ENCODE peak calls at places on chromosome X, in six cellular contexts. R is T-helper 1 cell, J is GM12865, M is NCI-H2171 treated with DMSO at 0.1 percent for 48 hours, H is NCI-H748 treated with DMSO at 0.1 percent for 48 hours, C is heart right ventricle. Z is an unnamed sample.

GRCh38 chrX:51894697-51895336 is 1.4 kb downstream of the MAGED1 start:
- DNase-seq in R (no peak), J (peak; percentile 19), M (no peak), H (no peak), C (peak; percentile 10), Z (no peak)

GRCh38 chrX:101659601-101660063 is at the start of gene ARMCX2:
- DNase-seq in R (no peak), J (peak; percentile 63), M (peak; percentile 51), H (peak; percentile 19), C (peak; percentile 33), Z (peak; percentile 41)

GRCh38 chrX:24093746-24094145 is 39.0 kb downstream of the EIF2S3 start:
- DNase-seq in R (no peak), J (no peak), M (no peak), H (no peak), C (no peak), Z (no peak)

GRCh38 chrX:104315555-104315954 is 60.8 kb upstream of the ESX1 start:
- DNase-seq in R (no peak), J (no peak), M (no peak), H (no peak), C (no peak), Z (peak; percentile 29)

GRCh38 chrX:81121513-81122363 is 80.0 kb downstream of the HMGN5 start:
- DNase-seq in R (peak; percentile 71), J (peak; percentile 95), M (peak; percentile 23), H (peak; percentile 49), C (peak; percentile 89), Z (peak; percentile 88)

GRCh38 chrX:22110729-22111494 is 78.8 kb downstream of the PHEX start:
- DNase-seq in R (no peak), J (no peak), M (no peak), H (no peak), C (no peak), Z (peak; percentile 29)

GRCh38 chrX:118240359-118240758 is 105.5 kb upstream of the WDR44 start:
- DNase-seq in R (no peak), J (no peak), M (peak; percentile 27), H (no peak), C (no peak), Z (no peak)

GRCh38 chrX:3299626-3300025 is 46.8 kb downstream of the MXRA5 start:
- DNase-seq in R (no peak), J (no peak), M (no peak), H (no peak), C (no peak), Z (no peak)

GRCh38 chrX:24259544-24260240 is 54.2 kb downstream of the SUPT20HL2 start:
- DNase-seq in R (no peak), J (peak; percentile 71), M (peak; percentile 3), H (no peak), C (no peak), Z (peak; percentile 53)

GRCh38 chrX:104697264-104697663 is 131.3 kb downstream of the IL1RAPL2 start:
- DNase-seq in R (no peak), J (peak; percentile 3), M (no peak), H (no peak), C (no peak), Z (peak; percentile 51)

GRCh38 chrX:65596270-65596669 is 61.7 kb upstream of the LAS1L start:
- DNase-seq in R (peak; percentile 27), J (peak; percentile 78), M (no peak), H (no peak), C (no peak), Z (no peak)

GRCh38 chrX:2627272-2627867 is 63.7 kb upstream of the CD99 start:
- DNase-seq in R (peak; percentile 22), J (peak; percentile 68), M (no peak), H (no peak), C (no peak), Z (peak; percentile 52)

GRCh38 chrX:133414399-133415275 is 652 bp downstream of the GPC4 start:
- DNase-seq in R (no peak), J (no peak), M (peak; percentile 18), H (no peak), C (peak; percentile 31), Z (peak; percentile 21)

GRCh38 chrX:106201502-106202178 is 33.5 kb downstream of the PWWP3B start:
- DNase-seq in R (no peak), J (no peak), M (no peak), H (no peak), C (no peak), Z (no peak)

GRCh38 chrX:40105016-40105790 is 7.4 kb upstream of the BCOR start:
- DNase-seq in R (no peak), J (peak; percentile 63), M (peak; percentile 41), H (no peak), C (peak; percentile 59), Z (peak; percentile 48)

GRCh38 chrX:13317366-13317765 is 2.5 kb downstream of the ATXN3L start:
- DNase-seq in R (no peak), J (no peak), M (no peak), H (no peak), C (no peak), Z (no peak)

GRCh38 chrX:31223817-31224216 is 152.0 kb upstream of the FTHL17 start:
- DNase-seq in R (no peak), J (peak; percentile 54), M (no peak), H (no peak), C (no peak), Z (no peak)

GRCh38 chrX:151871244-151871643 is 41.4 kb upstream of the MAGEA4 start:
- DNase-seq in R (no peak), J (no peak), M (no peak), H (no peak), C (no peak), Z (peak; percentile 30)

GRCh38 chrX:49273181-49273727 is 3.7 kb downstream of the PPP1R3F start:
- DNase-seq in R (peak; percentile 17), J (no peak), M (no peak), H (no peak), C (no peak), Z (no peak)

GRCh38 chrX:17860811-17861495 is at the start of gene RAI2:
- DNase-seq in R (no peak), J (no peak), M (peak; percentile 33), H (peak; percentile 58), C (peak; percentile 34), Z (peak; percentile 30)

GRCh38 chrX:133290076-133290475 is 71.9 kb upstream of the TFDP3 start:
- DNase-seq in R (no peak), J (no peak), M (no peak), H (no peak), C (no peak), Z (no peak)

GRCh38 chrX:26651755-26652154 is 435.8 kb downstream of the MAGEB5 start:
- DNase-seq in R (no peak), J (peak; percentile 9), M (no peak), H (no peak), C (no peak), Z (no peak)

GRCh38 chrX:85611926-85612325 is 232.5 kb upstream of the POF1B start:
- DNase-seq in R (no peak), J (no peak), M (peak; percentile 1), H (peak; percentile 19), C (no peak), Z (peak; percentile 0)

GRCh38 chrX:148448686-148449085 is 51.7 kb upstream of the AFF2 start:
- DNase-seq in R (no peak), J (peak; percentile 6), M (no peak), H (no peak), C (no peak), Z (no peak)

GRCh38 chrX:125405339-125405738 is 85.7 kb downstream of the TEX13C start:
- DNase-seq in R (no peak), J (no peak), M (no peak), H (no peak), C (no peak), Z (no peak)

GRCh38 chrX:123083924-123084323 is 100.2 kb upstream of the GRIA3 start:
- DNase-seq in R (no peak), J (no peak), M (no peak), H (no peak), C (no peak), Z (no peak)

GRCh38 chrX:17046478-17047097 is 100.1 kb downstream of the REPS2 start:
- DNase-seq in R (no peak), J (peak; percentile 60), M (peak; percentile 81), H (peak; percentile 34), C (no peak), Z (peak; percentile 29)

GRCh38 chrX:7147431-7147977 is at the start of gene STS:
- DNase-seq in R (no peak), J (peak; percentile 55), M (peak; percentile 37), H (peak; percentile 83), C (peak; percentile 54), Z (peak; percentile 39)

GRCh38 chrX:12978205-12979010 is 3.5 kb downstream of the TMSB4X start:
- DNase-seq in R (peak; percentile 56), J (peak; percentile 93), M (peak; percentile 7), H (peak; percentile 35), C (peak; percentile 35), Z (no peak)

GRCh38 chrX:40863671-40864070 is 128.3 kb upstream of the MED14 start:
- DNase-seq in R (no peak), J (peak; percentile 19), M (no peak), H (no peak), C (no peak), Z (no peak)

GRCh38 chrX:1464282-1465131 is 11.8 kb upstream of the ASMTL start:
- DNase-seq in R (no peak), J (no peak), M (no peak), H (no peak), C (no peak), Z (no peak)

GRCh38 chrX:43716696-43717095 is 60.6 kb downstream of the MAOA start:
- DNase-seq in R (no peak), J (no peak), M (no peak), H (no peak), C (no peak), Z (peak; percentile 1)

GRCh38 chrX:140764401-140764919 is 54.9 kb downstream of the LINC00632 start:
- DNase-seq in R (no peak), J (no peak), M (no peak), H (peak; percentile 22), C (peak; percentile 29), Z (peak; percentile 85)

GRCh38 chrX:18810416-18810815 is 103.0 kb downstream of the PPEF1 start:
- DNase-seq in R (no peak), J (no peak), M (no peak), H (no peak), C (no peak), Z (no peak)

GRCh38 chrX:30302957-30303356 is 6.2 kb downstream of the NR0B1 start:
- DNase-seq in R (no peak), J (no peak), M (no peak), H (no peak), C (peak; percentile 22), Z (peak; percentile 80)

GRCh38 chrX:100928660-100929613 is at the start of gene XKRX:
- DNase-seq in R (peak; percentile 12), J (peak; percentile 52), M (peak; percentile 37), H (peak; percentile 11), C (peak; percentile 28), Z (peak; percentile 1)

GRCh38 chrX:153625271-153626024 is 21.6 kb upstream of the DUSP9 start:
- DNase-seq in R (no peak), J (no peak), M (no peak), H (no peak), C (peak; percentile 2), Z (no peak)

GRCh38 chrX:19440713-19441112 is 74.6 kb downstream of the MAP3K15 start:
- DNase-seq in R (no peak), J (no peak), M (no peak), H (no peak), C (no peak), Z (peak; percentile 17)

GRCh38 chrX:9312922-9313867 is 151.7 kb upstream of the TBL1X start:
- DNase-seq in R (peak; percentile 49), J (peak; percentile 57), M (no peak), H (no peak), C (peak; percentile 40), Z (no peak)

Z was measured in Caki2.